ENCODE peak calls at places on chromosome X, in five cellular contexts. W is mesenchymal stem cell, O is right cardiac atrium, C is EH, R is left colon. F is an unnamed sample.

GRCh38 chrX:129665916-129666644 is 11.3 kb upstream of the APLN start:
- DNase-seq in W (peak; percentile 72), O (no peak), C (peak; percentile 87), R (no peak), F (peak; percentile 73)

GRCh38 chrX:63363788-63364187 is 12.7 kb upstream of the SPIN4 start:
- DNase-seq in W (no peak), O (no peak), C (no peak), R (no peak), F (no peak)

GRCh38 chrX:40097492-40098263 is at the start of gene BCOR:
- DNase-seq in W (peak; percentile 78), O (peak; percentile 92), C (peak; percentile 76), R (peak; percentile 80), F (peak; percentile 74)

GRCh38 chrX:75301060-75301459 is 27.2 kb downstream of the UPRT start:
- DNase-seq in W (peak; percentile 4), O (no peak), C (no peak), R (no peak), F (peak; percentile 33)

GRCh38 chrX:129693343-129693742 is 38.6 kb upstream of the APLN start:
- DNase-seq in W (no peak), O (no peak), C (no peak), R (no peak), F (no peak)

GRCh38 chrX:151776113-151776790 is 41.7 kb downstream of the CNGA2 start:
- DNase-seq in W (no peak), O (no peak), C (no peak), R (no peak), F (no peak)

GRCh38 chrX:3295731-3296130 is 50.7 kb downstream of the MXRA5 start:
- DNase-seq in W (no peak), O (no peak), C (peak; percentile 26), R (no peak), F (no peak)

GRCh38 chrX:129427267-129427666 is 96.0 kb downstream of the SMARCA1 start:
- DNase-seq in W (no peak), O (no peak), C (no peak), R (no peak), F (no peak)

GRCh38 chrX:84907324-84907946 is 96.2 kb upstream of the APOOL start:
- DNase-seq in W (peak; percentile 3), O (no peak), C (peak; percentile 13), R (no peak), F (peak; percentile 55)

GRCh38 chrX:109184506-109185139 is 297.3 kb downstream of the GUCY2F start:
- DNase-seq in W (no peak), O (no peak), C (no peak), R (no peak), F (no peak)

GRCh38 chrX:10755477-10756334 is 135.3 kb upstream of the MID1 start:
- DNase-seq in W (peak; percentile 47), O (no peak), C (peak; percentile 77), R (no peak), F (peak; percentile 56)

GRCh38 chrX:19554786-19555185 is 39.5 kb upstream of the MAP3K15 start:
- DNase-seq in W (peak; percentile 8), O (no peak), C (peak; percentile 78), R (no peak), F (peak; percentile 83)

GRCh38 chrX:30597258-30598012 is 19.9 kb upstream of the TASL start:
- DNase-seq in W (no peak), O (no peak), C (no peak), R (no peak), F (no peak)

GRCh38 chrX:118074086-118074485 is 42.5 kb downstream of the KLHL13 start:
- DNase-seq in W (no peak), O (no peak), C (no peak), R (no peak), F (no peak)

GRCh38 chrX:26070882-26071281 is 67.3 kb upstream of the MAGEB18 start:
- DNase-seq in W (no peak), O (no peak), C (no peak), R (no peak), F (no peak)

GRCh38 chrX:136767104-136767941 is 13.4 kb downstream of the ARHGEF6 start:
- DNase-seq in W (peak; percentile 66), O (peak; percentile 87), C (peak; percentile 75), R (peak; percentile 49), F (peak; percentile 65)

GRCh38 chrX:74925210-74926088 is at the start of gene NEXMIF:
- DNase-seq in W (peak; percentile 7), O (peak; percentile 28), C (peak; percentile 3), R (no peak), F (no peak)

F was measured in adipocyte.